ENCODE peak calls at places on chromosomes 7 and 10, in six cellular contexts. F is HCEC 1CT; G is neural progenitor cell; Y is fibroblast of the aortic adventitia; A is CD8-positive, alpha-beta T cell; W is GM12865. S is an unnamed sample.

GRCh38 chr10:17756557-17757208 is 4.7 kb downstream of the TMEM236 start:
- DNase-seq in F (no peak), G (no peak), Y (peak), A (no peak), W (peak), S (no peak)

GRCh38 chr7:46424934-46425333 is 503.9 kb upstream of the IGFBP3 start:
- DNase-seq in F (no peak), G (no peak), Y (no peak), A (no peak), W (peak), S (peak)

GRCh38 chr10:14356921-14357320 is 26.2 kb upstream of the FRMD4A start:
- DNase-seq in F (peak), G (no peak), Y (peak), A (no peak), W (no peak), S (no peak)

GRCh38 chr10:19576576-19576975 is 239.7 kb upstream of the PLXDC2 start:
- DNase-seq in F (no peak), G (peak), Y (no peak), A (no peak), W (no peak), S (peak)

GRCh38 chr7:28685291-28685659 is 272.9 kb downstream of the TRIL start:
- DNase-seq in F (no peak), G (no peak), Y (no peak), A (no peak), W (no peak), S (no peak)

GRCh38 chr10:119644215-119644826 is 6.9 kb upstream of the BAG3 start:
- DNase-seq in F (no peak), G (peak), Y (no peak), A (no peak), W (no peak), S (peak)

GRCh38 chr10:117534321-117535044 is 8.1 kb upstream of the EMX2 start:
- DNase-seq in F (no peak), G (peak), Y (no peak), A (no peak), W (no peak), S (no peak)

GRCh38 chr10:109214916-109215740 is 708.2 kb downstream of the XPNPEP1 start:
- DNase-seq in F (no peak), G (no peak), Y (no peak), A (no peak), W (no peak), S (no peak)

GRCh38 chr10:32437334-32437733 is 8.6 kb upstream of the CCDC7 start:
- DNase-seq in F (no peak), G (no peak), Y (peak), A (no peak), W (no peak), S (no peak)

GRCh38 chr7:127391591-127392181 is 822 bp downstream of the ZNF800 start:
- DNase-seq in F (peak), G (peak), Y (peak), A (peak), W (peak), S (peak)

GRCh38 chr7:18829518-18830252 is 287.8 kb downstream of the TWIST1 start:
- DNase-seq in F (peak), G (no peak), Y (peak), A (no peak), W (no peak), S (no peak)

GRCh38 chr7:75611557-75612178 is 119.5 kb downstream of the SPDYE5 start:
- DNase-seq in F (no peak), G (peak), Y (no peak), A (no peak), W (no peak), S (no peak)

GRCh38 chr7:127715272-127715671 is 63.3 kb downstream of the SND1 start:
- DNase-seq in F (no peak), G (peak), Y (no peak), A (no peak), W (no peak), S (peak)

GRCh38 chr10:43965033-43965917 is 316.6 kb upstream of the ZNF32 start:
- DNase-seq in F (peak), G (no peak), Y (peak), A (no peak), W (peak), S (no peak)

GRCh38 chr7:117019786-117020604 is 66.7 kb downstream of the ST7 start:
- DNase-seq in F (peak), G (peak), Y (peak), A (no peak), W (no peak), S (peak)

GRCh38 chr10:30751678-30752331 is 122.3 kb upstream of the LYZL2 start:
- DNase-seq in F (peak), G (peak), Y (peak), A (peak), W (peak), S (peak)

GRCh38 chr10:26960308-26960707 is 99.5 kb upstream of the ABI1 start:
- DNase-seq in F (no peak), G (no peak), Y (peak), A (no peak), W (no peak), S (no peak)

GRCh38 chr7:76155938-76156337 is 45.8 kb upstream of the SRRM3 start:
- DNase-seq in F (peak), G (no peak), Y (peak), A (no peak), W (no peak), S (peak)

GRCh38 chr7:22445140-22445722 is 54.8 kb downstream of the STEAP1B start:
- DNase-seq in F (no peak), G (peak), Y (peak), A (no peak), W (peak), S (peak)

GRCh38 chr10:89301721-89302445 is at the start of gene IFIT2:
- DNase-seq in F (peak), G (no peak), Y (peak), A (peak), W (peak), S (no peak)

GRCh38 chr10:61589547-61590243 is 73.0 kb upstream of the CABCOCO1 start:
- DNase-seq in F (no peak), G (no peak), Y (peak), A (no peak), W (no peak), S (no peak)

GRCh38 chr7:49773082-49773938 is at the start of gene VWC2:
- DNase-seq in F (no peak), G (peak), Y (no peak), A (no peak), W (no peak), S (peak)

GRCh38 chr7:101882595-101883564 is 65.5 kb downstream of the CUX1 start:
- DNase-seq in F (peak), G (peak), Y (peak), A (no peak), W (no peak), S (peak)

GRCh38 chr10:18793951-18794350 is 134.7 kb downstream of the ARL5B start:
- DNase-seq in F (no peak), G (peak), Y (peak), A (no peak), W (no peak), S (peak)

GRCh38 chr7:27167170-27167505 is 1.8 kb upstream of the HOXA9 start:
- DNase-seq in F (peak), G (no peak), Y (no peak), A (no peak), W (no peak), S (no peak)

GRCh38 chr10:5975641-5976473 is 1.5 kb downstream of the IL15RA start:
- DNase-seq in F (no peak), G (no peak), Y (peak), A (peak), W (peak), S (no peak)

GRCh38 chr10:18238875-18239485 is 98.8 kb downstream of the CACNB2 start:
- DNase-seq in F (peak), G (peak), Y (peak), A (no peak), W (peak), S (peak)

GRCh38 chr10:50991496-50992355 is 82.6 kb upstream of the PRKG1 start:
- DNase-seq in F (peak), G (peak), Y (peak), A (no peak), W (no peak), S (no peak)

GRCh38 chr7:150923191-150923590 is 54.9 kb downstream of the KCNH2 start:
- DNase-seq in F (no peak), G (no peak), Y (no peak), A (no peak), W (no peak), S (no peak)

GRCh38 chr7:41116817-41117216 is 586.1 kb downstream of the INHBA start:
- DNase-seq in F (no peak), G (no peak), Y (no peak), A (no peak), W (no peak), S (no peak)

GRCh38 chr10:15436696-15437095 is 65.6 kb upstream of the FAM171A1 start:
- DNase-seq in F (no peak), G (no peak), Y (peak), A (no peak), W (no peak), S (no peak)

GRCh38 chr7:94176694-94177200 is 172.6 kb upstream of the BET1 start:
- DNase-seq in F (no peak), G (no peak), Y (no peak), A (no peak), W (no peak), S (no peak)

S was measured in NCI-H82.